ENCODE peak calls at places on chromosomes 11 and 22, in eight cellular contexts. F is A549, Z is HepG2, R is suprapubic skin, D is stomach, H is tibial nerve, I is K562, W is transverse colon. V is an unnamed sample.
A peak's percentile ranks its signal among the peaks of the same experiment; 100 is the strongest.

GRCh38 chr22:23053912-23054530 is 16.3 kb upstream of the GNAZ start:
- DNase-seq in F (no peak), Z (no peak), R (peak; percentile 38), D (no peak), H (no peak), I (no peak), W (no peak), V (no peak)

GRCh38 chr11:65246506-65246905 is 15.3 kb upstream of the POLA2 start:
- DNase-seq in F (no peak), Z (no peak), R (no peak), D (no peak), H (no peak), I (no peak), W (no peak), V (no peak)

GRCh38 chr11:122045181-122045586 is 70.8 kb downstream of the BLID start:
- DNase-seq in F (peak; percentile 6), Z (no peak), R (no peak), D (no peak), H (no peak), I (no peak), W (no peak), V (no peak)

GRCh38 chr11:95659088-95659487 is 130.5 kb downstream of the FAM76B start:
- DNase-seq in F (no peak), Z (no peak), R (no peak), D (no peak), H (no peak), I (no peak), W (no peak), V (no peak)

GRCh38 chr22:49972163-49973017 is 11.8 kb downstream of the PIM3 start:
- DNase-seq in F (no peak), Z (no peak), R (peak; percentile 79), D (peak; percentile 42), H (no peak), I (peak; percentile 22), W (no peak), V (peak; percentile 61)

GRCh38 chr11:2507945-2508749 is 63.3 kb downstream of the KCNQ1 start:
- DNase-seq in F (no peak), Z (no peak), R (no peak), D (no peak), H (no peak), I (peak; percentile 2), W (peak; percentile 3), V (no peak)

GRCh38 chr11:65425105-65425970 is 2.7 kb downstream of the NEAT1 start:
- DNase-seq in F (peak; percentile 87), Z (no peak), R (peak; percentile 78), D (peak; percentile 60), H (peak; percentile 36), I (no peak), W (peak; percentile 69), V (peak; percentile 37)

GRCh38 chr11:126607374-126607773 is 251.9 kb downstream of the ST3GAL4 start:
- DNase-seq in F (peak; percentile 44), Z (peak; percentile 33), R (no peak), D (peak; percentile 64), H (peak; percentile 18), I (peak; percentile 79), W (peak; percentile 25), V (no peak)

GRCh38 chr22:35335936-35336781 is 36.5 kb downstream of the TOM1 start:
- DNase-seq in F (no peak), Z (no peak), R (no peak), D (peak; percentile 79), H (no peak), I (no peak), W (no peak), V (no peak)

GRCh38 chr11:61162092-61162935 is 1.1 kb upstream of the VPS37C start:
- DNase-seq in F (peak; percentile 62), Z (peak; percentile 69), R (no peak), D (peak; percentile 74), H (no peak), I (peak; percentile 60), W (peak; percentile 47), V (no peak)

GRCh38 chr11:72191961-72192381 is at the start of gene FOLR1:
- DNase-seq in F (no peak), Z (no peak), R (no peak), D (no peak), H (no peak), I (peak; percentile 82), W (no peak), V (no peak)

GRCh38 chr11:80698646-80699045 is 1257.8 kb upstream of the TENM4 start:
- DNase-seq in F (no peak), Z (no peak), R (no peak), D (no peak), H (no peak), I (no peak), W (no peak), V (no peak)
- H3K27ac ChIP-seq in F (no peak overlapping the region), Z (no peak overlapping the region), R (no peak overlapping the region), D (no peak overlapping the region), H (no peak overlapping the region), I (no peak overlapping the region), W (no peak overlapping the region), V (no peak overlapping the region)

GRCh38 chr22:41844036-41844435 is 11.1 kb downstream of the SREBF2 start:
- DNase-seq in F (no peak), Z (no peak), R (no peak), D (no peak), H (no peak), I (no peak), W (no peak), V (no peak)

GRCh38 chr22:41844513-41844912 is 11.6 kb downstream of the SREBF2 start:
- DNase-seq in F (no peak), Z (no peak), R (no peak), D (peak; percentile 80), H (no peak), I (no peak), W (no peak), V (no peak)

GRCh38 chr22:41846268-41847002 is 13.5 kb downstream of the SREBF2 start:
- DNase-seq in F (no peak), Z (no peak), R (no peak), D (no peak), H (no peak), I (peak; percentile 66), W (no peak), V (no peak)

GRCh38 chr22:41847300-41847699 is 14.4 kb downstream of the SREBF2 start:
- DNase-seq in F (no peak), Z (no peak), R (no peak), D (no peak), H (no peak), I (no peak), W (no peak), V (no peak)

DNA sequence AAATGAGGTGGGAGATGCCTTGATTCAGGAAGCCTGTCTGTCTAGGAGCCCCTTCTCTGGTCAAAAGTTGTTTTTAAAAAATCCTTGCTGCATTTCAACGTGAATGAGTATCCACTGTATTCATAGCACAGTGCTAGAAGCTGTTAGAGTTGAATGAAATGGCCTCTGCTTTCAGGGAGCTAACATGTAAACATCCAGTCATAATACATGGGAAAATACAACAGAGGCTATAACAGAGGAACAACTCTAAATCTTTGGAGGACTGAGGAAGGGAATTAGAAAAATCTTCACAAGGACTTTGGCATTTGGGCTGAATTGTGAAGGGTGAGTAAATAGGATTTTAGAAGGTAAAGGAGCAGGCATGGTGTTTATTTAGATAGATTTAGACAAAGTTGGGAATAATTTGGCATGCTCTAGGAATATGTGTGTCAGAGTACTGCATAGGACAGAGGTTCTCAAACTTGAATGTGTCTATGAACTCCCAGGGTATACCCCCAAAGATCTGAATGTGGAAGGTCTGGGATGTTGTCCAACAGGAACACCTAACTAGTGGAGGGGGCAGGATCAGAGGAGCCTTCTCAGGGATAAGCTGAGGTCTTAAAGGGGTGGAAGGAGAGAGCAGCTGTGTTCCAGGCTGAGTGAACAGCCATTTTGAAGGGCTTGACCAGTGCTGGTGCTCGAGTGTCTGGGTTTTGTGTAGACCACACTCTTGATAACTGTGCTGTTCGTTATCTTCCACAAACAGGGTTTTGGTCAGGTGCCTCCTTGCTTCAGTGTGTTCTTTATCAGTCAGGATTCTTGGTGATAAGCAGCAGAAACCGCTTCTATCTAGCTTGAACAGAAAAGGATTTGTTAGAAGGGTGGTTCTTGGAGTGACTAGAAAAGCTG is 12.7 kb downstream of the SREBF2 start:
- DNase-seq in F (no peak), Z (no peak), R (no peak), D (peak; percentile 41), H (no peak), I (no peak), W (no peak), V (no peak)
- H3K4me1 ChIP-seq in F (peaks cover 50% of the 10 kb centered on the region), Z (peaks cover 69% of the 10 kb centered on the region), R (peaks cover 79% of the 10 kb centered on the region), D (peaks cover 77% of the 10 kb centered on the region), H (peaks cover 63% of the 10 kb centered on the region), I (peaks cover 22% of the 10 kb centered on the region), W (peaks cover 85% of the 10 kb centered on the region), V (peaks cover 4% of the 10 kb centered on the region)

GRCh38 chr11:128424867-128425285 is 162.5 kb downstream of the ETS1 start:
- DNase-seq in F (peak; percentile 8), Z (peak; percentile 84), R (no peak), D (peak; percentile 35), H (peak; percentile 25), I (no peak), W (peak; percentile 86), V (peak; percentile 56)
- TF ChIP-seq EP300 in F (no peak), Z (no peak), R (no peak), D (no peak), H (no peak), I (no peak), W (no peak), V (no peak)

GRCh38 chr11:45468265-45468856 is 182.2 kb upstream of the SYT13 start:
- DNase-seq in F (no peak), Z (no peak), R (no peak), D (no peak), H (no peak), I (peak; percentile 19), W (no peak), V (no peak)
- H3K27ac ChIP-seq in F (no peak overlapping the region), Z (no peak overlapping the region), R (no peak overlapping the region), D (no peak overlapping the region), H (no peak overlapping the region), I (no peak overlapping the region), W (no peak overlapping the region), V (no peak overlapping the region)